ENCODE peak calls at places on chromosome 18, in four cellular contexts. S is PC-9, W is substantia nigra, I is NCI-H2171. Q is an unnamed sample.

GRCh38 chr18:24227976-24228660 is 89.3 kb downstream of the CABYR start:
- DNase-seq in S (peak; percentile 57), W (no peak), I (no peak), Q (no peak)

GRCh38 chr18:62125702-62126101 is 61.2 kb downstream of the PIGN start:
- DNase-seq in S (no peak), W (no peak), I (no peak), Q (no peak)

GRCh38 chr18:43364535-43364934 is 87.2 kb upstream of the SYT4 start:
- DNase-seq in S (no peak), W (no peak), I (no peak), Q (no peak)

GRCh38 chr18:37179384-37179783 is 350.5 kb downstream of the KIAA1328 start:
- DNase-seq in S (no peak), W (no peak), I (no peak), Q (no peak)

GRCh38 chr18:7815797-7816196 is 248.7 kb downstream of the PTPRM start:
- DNase-seq in S (no peak), W (no peak), I (no peak), Q (no peak)

GRCh38 chr18:78704960-78705600 is 274.5 kb upstream of the SALL3 start:
- DNase-seq in S (no peak), W (no peak), I (no peak), Q (no peak)

GRCh38 chr18:9869713-9870430 is 15.9 kb upstream of the TXNDC2 start:
- DNase-seq in S (peak; percentile 40), W (no peak), I (no peak), Q (no peak)

GRCh38 chr18:68940754-68941153 is 142.9 kb downstream of the CCDC102B start:
- DNase-seq in S (no peak), W (no peak), I (no peak), Q (no peak)

GRCh38 chr18:59712311-59712710 is 15.1 kb upstream of the CCBE1 start:
- DNase-seq in S (no peak), W (no peak), I (no peak), Q (no peak)

GRCh38 chr18:21831413-21831831 is 90.8 kb downstream of the MIB1 start:
- DNase-seq in S (no peak), W (no peak), I (no peak), Q (no peak)

GRCh38 chr18:406677-407076 is 93.8 kb downstream of the COLEC12 start:
- DNase-seq in S (no peak), W (no peak), I (no peak), Q (no peak)

GRCh38 chr18:37176307-37176934 is 347.5 kb downstream of the KIAA1328 start:
- DNase-seq in S (peak; percentile 3), W (no peak), I (no peak), Q (no peak)

GRCh38 chr18:22346342-22346967 is 71.3 kb downstream of the CTAGE1 start:
- DNase-seq in S (peak; percentile 28), W (no peak), I (no peak), Q (peak; percentile 45)

GRCh38 chr18:41745166-41746049 is 209.6 kb upstream of the PIK3C3 start:
- DNase-seq in S (peak; percentile 49), W (peak; percentile 44), I (peak; percentile 12), Q (no peak)

GRCh38 chr18:76144844-76145243 is 350.2 kb downstream of the ZNF516 start:
- DNase-seq in S (no peak), W (no peak), I (no peak), Q (no peak)

GRCh38 chr18:62131305-62131909 is 55.4 kb downstream of the PIGN start:
- DNase-seq in S (peak; percentile 20), W (peak; percentile 23), I (peak; percentile 32), Q (peak; percentile 54)

GRCh38 chr18:53745228-53745967 is 479.1 kb downstream of the MBD2 start:
- DNase-seq in S (no peak), W (no peak), I (no peak), Q (no peak)

GRCh38 chr18:48715651-48716354 is 177.0 kb downstream of the CTIF start:
- DNase-seq in S (no peak), W (no peak), I (no peak), Q (no peak)

GRCh38 chr18:57095884-57096283 is 51.0 kb upstream of the BOD1L2 start:
- DNase-seq in S (no peak), W (no peak), I (peak; percentile 6), Q (no peak)

GRCh38 chr18:48308027-48308635 is 101.1 kb downstream of the ZBTB7C start:
- DNase-seq in S (peak; percentile 59), W (no peak), I (no peak), Q (no peak)

GRCh38 chr18:77098554-77099174 is 33.9 kb downstream of the MBP start:
- DNase-seq in S (no peak), W (no peak), I (no peak), Q (no peak)

GRCh38 chr18:6920099-6920955 is 190.8 kb downstream of the ARHGAP28 start:
- DNase-seq in S (peak; percentile 34), W (peak; percentile 3), I (peak; percentile 22), Q (no peak)

Q was measured in effector memory CD8-positive, alpha-beta T cell.